ENCODE peak calls at places on chromosomes 7 and 10, in five cellular contexts. P is A549, O is GM12878, D is heart left ventricle, I is right lobe of liver. Q is an unnamed sample. For H3K4me1, the result is how much of the 10 kb centered on the place peaks cover.

GRCh38 chr10:82628373-82628772 is 753.4 kb downstream of the NRG3 start:
- DNase-seq in P (peak), I (no peak), O (no peak), D (peak), Q (no peak)

GRCh38 chr10:15585303-15585715 is 134.4 kb downstream of the ITGA8 start:
- DNase-seq in I (peak), P (peak), D (peak), O (no peak), Q (no peak)

GRCh38 chr7:29989257-29989995 is at the start of gene SCRN1:
- DNase-seq in O (no peak), P (peak), D (peak), I (peak), Q (peak)

GRCh38 chr7:74521855-74522254 is 68.1 kb downstream of the GTF2IRD1 start:
- DNase-seq in P (peak), I (no peak), D (no peak), O (no peak), Q (no peak)

GRCh38 chr7:33075818-33076483 is 13.4 kb upstream of the NT5C3A start:
- DNase-seq in O (no peak), I (no peak), P (no peak), D (no peak), Q (no peak)

GRCh38 chr7:44197487-44197886 is 3.3 kb upstream of the YKT6 start:
- DNase-seq in O (no peak), D (no peak), I (no peak), P (no peak), Q (no peak)

GRCh38 chr7:84484502-84485079 is 290.0 kb upstream of the SEMA3A start:
- DNase-seq in P (peak), O (no peak), D (no peak), I (no peak), Q (no peak)

GRCh38 chr10:110460111-110460809 is 37.4 kb upstream of the DUSP5 start:
- DNase-seq in D (peak), P (peak), O (no peak), I (peak), Q (no peak)

GRCh38 chr7:40700653-40701475 is 566.1 kb downstream of the SUGCT start:
- DNase-seq in O (no peak), I (no peak), P (no peak), D (no peak), Q (no peak)

GRCh38 chr7:103148994-103149807 is at the start of gene NAPEPLD:
- DNase-seq in O (peak), D (peak), P (peak), I (peak), Q (peak)

GRCh38 chr7:26777383-26777782 is 87.0 kb downstream of the SKAP2 start:
- DNase-seq in P (no peak), D (no peak), I (no peak), O (no peak), Q (no peak)

GRCh38 chr10:12638103-12638502 is 288.8 kb downstream of the CAMK1D start:
- DNase-seq in D (no peak), I (no peak), P (peak), O (no peak), Q (no peak)

GRCh38 chr10:6649107-6649720 is 69.1 kb upstream of the PRKCQ start:
- DNase-seq in D (no peak), O (no peak), P (no peak), I (no peak), Q (no peak)

GRCh38 chr7:1569440-1569832 is 396 bp downstream of the PSMG3 start:
- DNase-seq in P (no peak), O (no peak), I (no peak), D (no peak), Q (no peak)

GRCh38 chr10:33412261-33413092 is 78.0 kb upstream of the NRP1 start:
- DNase-seq in P (no peak), D (no peak), O (no peak), I (peak), Q (no peak)

GRCh38 chr7:1677206-1678069 is 7.4 kb downstream of the ELFN1 start:
- DNase-seq in O (no peak), D (no peak), I (no peak), P (no peak), Q (peak)

GRCh38 chr10:109732254-109732653 is 191.1 kb downstream of the XPNPEP1 start:
- DNase-seq in I (no peak), D (no peak), P (no peak), O (no peak), Q (no peak)

GRCh38 chr10:63713191-63714144 is 192.3 kb downstream of the REEP3 start:
- DNase-seq in D (peak), P (peak), O (no peak), I (peak), Q (peak)

GRCh38 chr10:63711361-63711760 is 190.2 kb downstream of the REEP3 start:
- DNase-seq in D (peak), P (no peak), I (peak), O (no peak), Q (no peak)

GRCh38 chr10:63712717-63713115 is 191.5 kb downstream of the REEP3 start:
- DNase-seq in O (no peak), I (no peak), P (no peak), D (no peak), Q (no peak)

GRCh38 chr10:63710703-63711102 is 189.5 kb downstream of the REEP3 start:
- DNase-seq in I (no peak), D (no peak), P (no peak), O (no peak), Q (no peak)

DNA sequence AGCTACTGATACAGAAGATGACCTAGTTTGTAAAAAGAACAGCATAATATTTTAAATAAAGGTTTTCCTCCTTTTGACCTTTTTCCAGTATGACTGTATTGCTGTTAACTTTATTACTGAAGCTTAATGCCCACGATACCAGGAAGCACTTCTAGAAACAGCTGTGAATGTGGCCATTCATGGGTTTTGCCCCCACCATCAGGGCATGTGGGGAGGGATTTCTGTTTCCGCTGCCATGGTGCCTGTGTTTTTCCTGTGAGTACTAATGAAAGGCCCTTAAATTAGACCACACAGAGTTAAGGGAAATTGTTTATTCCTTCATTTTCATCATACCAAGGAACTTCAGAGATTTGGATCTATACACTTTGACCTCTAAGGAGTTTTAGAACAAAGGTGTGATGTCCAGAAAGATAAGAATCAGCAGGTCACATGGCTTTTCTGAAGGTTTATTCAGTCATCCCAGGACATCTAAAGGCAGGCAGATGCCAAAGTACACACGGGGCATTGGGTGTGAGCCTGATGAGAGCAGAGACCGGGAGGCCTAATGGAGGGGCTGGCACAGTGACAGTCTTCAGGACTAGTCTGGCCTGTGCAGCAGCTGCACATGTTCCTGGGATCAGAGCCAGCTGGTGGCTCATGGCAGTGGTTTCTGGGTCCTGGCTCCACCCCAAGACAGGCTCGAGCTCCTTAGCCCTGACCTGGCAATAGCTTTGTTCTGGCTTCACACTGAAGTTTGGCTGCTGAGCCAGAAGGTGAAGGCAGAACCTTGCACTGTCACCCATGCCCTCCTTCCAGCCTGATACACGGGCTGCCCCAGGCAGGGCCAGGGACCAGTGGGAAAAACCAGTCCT is 190.9 kb downstream of the REEP3 start:
- DNase-seq in O (no peak), D (peak), I (peak), P (peak), Q (peak)
- H3K4me1 ChIP-seq in O (under half), D (under half), I (under half), P (half or more), Q (under half)

GRCh38 chr10:23037561-23037960 is 57.8 kb upstream of the MSRB2 start:
- DNase-seq in D (no peak), O (no peak), I (no peak), P (no peak), Q (no peak)

GRCh38 chr10:23038172-23038571 is 57.2 kb upstream of the MSRB2 start:
- DNase-seq in O (no peak), I (no peak), D (no peak), P (no peak), Q (no peak)

GRCh38 chr10:23034790-23035189 is 60.6 kb upstream of the MSRB2 start:
- DNase-seq in I (no peak), D (no peak), P (no peak), O (no peak), Q (no peak)

GRCh38 chr10:23031318-23031717 is 64.1 kb upstream of the MSRB2 start:
- DNase-seq in D (no peak), P (no peak), I (no peak), O (no peak), Q (no peak)

GRCh38 chr10:23035569-23035968 is 59.8 kb upstream of the MSRB2 start:
- DNase-seq in P (peak), O (no peak), I (no peak), D (no peak), Q (no peak)
- TF ChIP-seq CTCF in P (no peak), O (peak), I (no peak), D (peak), Q (no peak)

DNA sequence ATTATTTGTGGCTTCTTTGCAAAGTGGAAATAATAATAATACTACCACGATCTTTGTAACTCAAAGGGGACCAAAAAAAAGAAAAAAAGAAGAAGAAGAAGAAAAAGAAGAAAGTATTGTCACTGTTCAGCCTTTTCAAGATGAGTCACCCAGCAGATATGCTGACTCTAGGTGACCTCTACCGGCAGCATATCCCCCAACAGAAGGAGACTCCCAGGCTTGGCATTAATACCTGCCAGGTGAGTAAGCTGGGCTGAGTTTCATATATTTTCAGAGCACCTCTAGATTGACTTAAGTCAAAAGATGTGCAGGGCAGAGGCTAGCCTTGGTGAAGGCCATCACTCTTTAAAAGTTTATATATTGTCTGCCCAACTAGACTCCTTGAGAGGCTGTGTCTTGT is 30.4 kb upstream of the GPR26 start:
- DNase-seq in D (no peak), I (no peak), O (no peak), P (no peak), Q (no peak)
- TF ChIP-seq POLR2A in D (no peak), I (no peak), O (no peak), P (no peak), Q (no peak)

DNA sequence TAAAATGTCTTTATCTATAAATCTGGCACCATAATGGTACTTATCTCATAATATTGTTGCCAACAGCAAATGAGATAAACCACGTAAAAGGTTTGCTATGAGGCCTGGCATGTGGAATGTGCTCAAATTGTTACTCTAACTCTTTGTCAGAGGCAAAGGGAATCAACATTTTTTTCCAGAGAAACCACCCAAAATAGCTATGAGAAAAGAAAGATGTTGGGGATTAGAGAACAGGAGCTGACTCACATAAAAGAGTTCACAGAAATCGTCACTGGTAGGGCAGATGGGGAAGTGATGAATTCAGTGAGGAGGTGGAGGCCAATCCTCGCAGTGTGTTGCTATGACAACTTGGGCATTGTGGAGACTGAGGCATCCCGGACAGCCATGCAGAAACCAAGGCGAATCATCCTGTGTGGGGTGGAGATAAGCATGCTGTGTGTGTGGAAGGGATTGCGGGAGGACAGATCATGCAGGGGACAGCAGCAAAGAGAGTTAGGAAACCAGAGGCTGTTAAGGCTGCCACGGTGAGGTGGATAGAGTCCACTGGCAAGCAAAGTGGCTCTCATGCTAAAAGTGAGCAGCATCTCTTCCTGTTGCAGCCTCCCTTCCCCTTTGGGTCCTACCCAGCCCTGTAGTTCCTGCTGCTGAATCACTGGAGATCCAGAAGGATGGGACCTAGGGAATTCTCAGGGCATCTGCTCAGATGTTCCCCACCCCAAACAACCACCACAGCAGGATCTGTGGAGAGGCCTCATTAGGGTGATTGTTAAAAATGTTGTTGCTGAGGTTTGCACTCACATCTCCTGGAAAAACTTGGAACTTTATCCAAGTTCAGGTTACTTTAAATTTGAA is 103.9 kb downstream of the CUBN start:
- DNase-seq in D (no peak), P (peak), I (no peak), O (no peak), Q (peak)
- H3K4me1 ChIP-seq in D (under half), P (under half), I (under half), O (under half), Q (under half)

DNA sequence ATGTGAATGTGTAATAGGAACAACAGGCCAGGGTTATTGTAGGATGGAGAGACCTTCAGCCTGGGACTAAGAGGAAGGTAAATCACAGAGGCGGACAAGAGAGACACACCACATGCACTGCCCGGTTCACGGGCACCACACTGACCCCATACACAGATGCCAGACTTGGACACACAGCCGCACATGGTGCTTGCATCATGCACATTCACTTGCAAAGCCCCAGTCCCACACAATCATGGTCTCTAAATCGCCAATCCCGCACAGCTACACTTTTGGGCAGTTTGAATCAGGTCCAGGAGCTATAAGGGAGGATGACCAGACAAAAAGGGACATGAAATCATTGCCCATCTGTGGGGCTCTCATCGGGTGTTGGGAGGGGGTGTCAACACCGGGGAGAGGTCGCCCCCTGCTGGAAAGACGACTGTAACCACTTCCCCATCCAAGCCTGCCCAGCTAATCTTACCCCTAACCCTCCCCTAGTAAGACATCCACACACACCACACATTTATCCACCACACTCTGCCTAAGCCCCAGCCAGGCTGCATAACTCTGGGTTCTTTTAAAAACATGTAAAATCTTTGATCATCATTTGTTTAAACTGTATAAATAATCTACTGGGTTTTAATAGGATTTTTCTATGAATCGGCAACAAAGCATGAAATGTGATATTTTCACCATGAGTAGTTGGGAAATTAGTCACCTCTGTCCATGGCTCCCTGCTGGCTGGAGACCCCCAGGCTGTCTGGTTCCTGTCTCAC is 40.5 kb upstream of the SLF2 start:
- DNase-seq in D (no peak), P (peak), I (no peak), O (no peak), Q (no peak)
- TF ChIP-seq CTCF in D (peak), P (peak), I (peak), O (peak), Q (peak)

DNA sequence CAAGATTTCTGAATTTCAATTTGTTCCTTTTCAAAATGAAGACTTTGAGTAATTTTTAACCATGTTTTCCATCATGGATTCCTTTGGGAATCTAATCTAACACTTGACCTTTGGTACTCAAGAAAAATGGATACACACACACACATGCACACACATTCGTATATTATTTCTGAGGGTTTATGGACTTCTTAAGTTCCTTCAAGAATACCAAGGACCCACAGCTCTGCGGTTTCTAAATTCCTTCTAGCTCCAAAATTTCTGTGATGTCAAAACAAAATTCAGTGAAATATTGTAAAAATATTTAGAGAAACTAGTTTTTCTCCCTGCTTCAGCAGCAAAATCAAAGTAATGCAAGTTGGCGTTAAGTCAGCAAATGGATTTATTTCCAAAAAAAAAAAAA is 98.3 kb upstream of the FAM13C start:
- DNase-seq in D (no peak), I (no peak), P (no peak), O (no peak), Q (no peak)
- TF ChIP-seq POLR2A in D (no peak), I (no peak), P (no peak), O (no peak), Q (no peak)

GRCh38 chr10:96756111-96756903 is 36.0 kb upstream of the PIK3AP1 start:
- DNase-seq in P (no peak), D (no peak), O (no peak), I (no peak), Q (no peak)
- H3K4me1 ChIP-seq in P (under half), D (under half), O (under half), I (under half), Q (under half)

GRCh38 chr10:61903184-61903990 is 1.9 kb downstream of the ARID5B start:
- DNase-seq in O (peak), P (peak), I (peak), D (peak), Q (peak)
- TF ChIP-seq CTCF in O (peak), P (peak), I (peak), D (peak), Q (no peak)

DNA sequence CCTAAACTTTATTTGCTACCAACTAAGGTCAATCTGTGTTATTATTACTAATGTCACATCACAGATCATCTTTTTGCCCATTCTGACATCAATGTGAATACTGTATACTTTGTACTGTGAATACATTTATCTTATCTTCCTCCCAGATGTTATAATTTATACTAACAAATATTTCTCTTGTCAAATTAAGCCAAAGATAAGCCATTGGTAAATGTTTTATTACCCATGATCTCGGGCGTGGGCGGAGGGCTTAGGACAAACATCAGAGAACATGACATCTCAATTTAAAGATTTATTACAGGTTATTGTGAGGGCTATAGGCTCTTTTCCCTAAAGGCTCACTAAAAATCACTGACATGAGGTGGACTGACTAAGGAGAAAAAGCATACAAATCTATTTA is 58.1 kb upstream of the DGKB start:
- DNase-seq in D (no peak), O (no peak), P (no peak), I (no peak), Q (no peak)
- TF ChIP-seq POLR2A in D (no peak), O (no peak), P (no peak), I (no peak), Q (no peak)

GRCh38 chr10:44071479-44071878 is 313.4 kb downstream of the CXCL12 start:
- DNase-seq in P (no peak), D (no peak), O (no peak), I (no peak), Q (no peak)

GRCh38 chr10:44067432-44067831 is 317.5 kb downstream of the CXCL12 start:
- DNase-seq in D (no peak), I (no peak), P (no peak), O (no peak), Q (no peak)

GRCh38 chr10:44068716-44069482 is 316.0 kb downstream of the CXCL12 start:
- DNase-seq in D (no peak), P (no peak), I (peak), O (no peak), Q (no peak)

GRCh38 chr10:44070282-44070681 is 314.6 kb downstream of the CXCL12 start:
- DNase-seq in I (peak), P (no peak), O (no peak), D (peak), Q (peak)

DNA sequence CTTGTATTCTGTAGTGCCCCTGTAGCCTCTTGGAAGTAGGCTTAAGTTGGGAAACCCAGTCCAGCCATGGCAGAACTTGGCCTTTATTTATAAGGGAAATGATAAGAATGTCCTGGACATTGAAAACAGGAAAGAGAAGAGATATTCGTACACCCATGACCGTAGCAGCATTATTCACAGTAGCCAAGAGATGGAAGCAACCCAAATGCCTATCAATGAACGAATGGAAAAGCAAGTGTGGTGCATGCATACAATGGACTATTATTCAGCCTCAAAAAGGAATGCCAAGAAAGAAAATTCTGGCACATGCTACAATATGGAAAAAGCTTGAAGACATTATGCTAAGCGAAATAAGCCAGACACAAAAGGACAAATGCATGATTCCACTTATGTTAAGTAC is 315.3 kb downstream of the CXCL12 start:
- DNase-seq in O (no peak), D (no peak), P (no peak), I (no peak), Q (no peak)
- H3K4me1 ChIP-seq in O (under half), D (under half), P (under half), I (under half), Q (half or more)